ENCODE peak calls at places on chromosomes 5 and 9, in four cellular contexts. One of them, this sample, is unnamed.

GRCh38 chr9:107737987-107738743 is 248.6 kb upstream of the KLF4 start:
- DNase-seq in HepG2: no peak
- DNase-seq in Panc1: no peak
- DNase-seq in HCT116: no peak
- DNase-seq in this sample: no peak

GRCh38 chr5:93058309-93058708 is 522.7 kb downstream of the NR2F1-AS1 start:
- DNase-seq in HepG2: no peak
- DNase-seq in Panc1: no peak
- DNase-seq in HCT116: no peak
- DNase-seq in this sample: no peak

GRCh38 chr5:133512896-133513295 is 99.4 kb downstream of the FSTL4 start:
- DNase-seq in HepG2: no peak
- DNase-seq in Panc1: no peak
- DNase-seq in HCT116: no peak
- DNase-seq in this sample: no peak

GRCh38 chr5:53291528-53291927 is 182.0 kb upstream of the MOCS2 start:
- DNase-seq in HepG2: no peak
- DNase-seq in Panc1: no peak
- DNase-seq in HCT116: no peak
- DNase-seq in this sample: no peak

GRCh38 chr5:12777342-12777741 is 873.1 kb upstream of the CTNND2 start:
- DNase-seq in HepG2: no peak
- DNase-seq in Panc1: no peak
- DNase-seq in HCT116: no peak
- DNase-seq in this sample: peak

GRCh38 chr5:134964359-134965270 is 3.1 kb upstream of the CATSPER3 start:
- DNase-seq in HepG2: peak
- DNase-seq in Panc1: no peak
- DNase-seq in HCT116: no peak
- DNase-seq in this sample: no peak

GRCh38 chr9:70830618-70831017 is 290.8 kb downstream of the TRPM3 start:
- DNase-seq in HepG2: no peak
- DNase-seq in Panc1: no peak
- DNase-seq in HCT116: no peak
- DNase-seq in this sample: no peak

GRCh38 chr9:22136446-22137140 is 127.5 kb upstream of the CDKN2B start:
- DNase-seq in HepG2: no peak
- DNase-seq in Panc1: no peak
- DNase-seq in HCT116: no peak
- DNase-seq in this sample: no peak

GRCh38 chr5:107426209-107426608 is 244.5 kb downstream of the EFNA5 start:
- DNase-seq in HepG2: no peak
- DNase-seq in Panc1: no peak
- DNase-seq in HCT116: no peak
- DNase-seq in this sample: no peak

GRCh38 chr5:54524704-54525103 is 7.1 kb downstream of the SNX18 start:
- DNase-seq in HepG2: no peak
- DNase-seq in Panc1: no peak
- DNase-seq in HCT116: no peak
- DNase-seq in this sample: no peak

GRCh38 chr9:87642330-87643110 is 83.4 kb upstream of the CTSL start:
- DNase-seq in HepG2: no peak
- DNase-seq in Panc1: no peak
- DNase-seq in HCT116: no peak
- DNase-seq in this sample: no peak

GRCh38 chr9:87639949-87640348 is 86.0 kb upstream of the CTSL start:
- DNase-seq in HepG2: no peak
- DNase-seq in Panc1: no peak
- DNase-seq in HCT116: no peak
- DNase-seq in this sample: no peak

GRCh38 chr9:87641067-87641466 is 84.9 kb upstream of the CTSL start:
- DNase-seq in HepG2: no peak
- DNase-seq in Panc1: no peak
- DNase-seq in HCT116: no peak
- DNase-seq in this sample: no peak

GRCh38 chr9:87643111-87643650 is 82.7 kb upstream of the CTSL start:
- DNase-seq in HepG2: no peak
- DNase-seq in Panc1: no peak
- DNase-seq in HCT116: no peak
- DNase-seq in this sample: no peak

GRCh38 chr9:87640385-87640795 is 85.5 kb upstream of the CTSL start:
- DNase-seq in HepG2: no peak
- DNase-seq in Panc1: no peak
- DNase-seq in HCT116: no peak
- DNase-seq in this sample: no peak
- TF ChIP-seq TCF7L2 in HepG2: no peak
- TF ChIP-seq TCF7L2 in Panc1: no peak
- TF ChIP-seq TCF7L2 in HCT116: no peak
- TF ChIP-seq TCF7L2 in this sample: no peak

GRCh38 chr5:79242242-79243039 is 6.5 kb downstream of the JMY start:
- DNase-seq in HepG2: no peak
- DNase-seq in Panc1: no peak
- DNase-seq in HCT116: no peak
- DNase-seq in this sample: no peak

GRCh38 chr5:79237735-79238560 is 2.0 kb downstream of the JMY start:
- DNase-seq in HepG2: no peak
- DNase-seq in Panc1: no peak
- DNase-seq in HCT116: no peak
- DNase-seq in this sample: no peak

GRCh38 chr5:79240561-79240960 is 4.6 kb downstream of the JMY start:
- DNase-seq in HepG2: no peak
- DNase-seq in Panc1: no peak
- DNase-seq in HCT116: no peak
- DNase-seq in this sample: no peak

GRCh38 chr5:79243224-79243623 is 7.3 kb downstream of the JMY start:
- DNase-seq in HepG2: no peak
- DNase-seq in Panc1: no peak
- DNase-seq in HCT116: no peak
- DNase-seq in this sample: no peak

DNA sequence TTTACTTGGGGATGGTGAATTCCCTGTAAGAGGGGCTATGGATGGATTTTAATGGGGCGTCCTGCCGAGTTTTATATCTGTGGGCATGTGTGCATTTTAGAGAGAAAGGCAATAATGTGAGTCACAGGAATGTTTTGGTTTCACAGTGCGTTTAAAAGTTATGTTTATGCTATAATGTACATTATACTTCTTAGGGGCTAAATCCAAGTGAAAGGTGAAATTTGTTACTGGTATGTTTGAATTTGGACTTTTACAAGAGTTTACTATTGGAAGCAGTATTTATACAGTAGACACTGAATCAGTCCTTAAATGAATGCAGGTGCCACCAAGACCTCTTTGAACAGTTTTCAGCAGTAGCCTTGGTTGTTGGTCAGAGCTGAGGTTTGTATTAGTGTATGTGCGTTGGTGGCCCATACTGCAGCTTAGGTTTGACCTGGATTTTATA is 5.6 kb downstream of the JMY start:
- DNase-seq in HepG2: no peak
- DNase-seq in Panc1: no peak
- DNase-seq in HCT116: no peak
- DNase-seq in this sample: no peak
- TF ChIP-seq TCF7L2 in HepG2: no peak
- TF ChIP-seq TCF7L2 in Panc1: peak
- TF ChIP-seq TCF7L2 in HCT116: no peak
- TF ChIP-seq TCF7L2 in this sample: no peak

GRCh38 chr5:96975656-96976055 is 39.8 kb downstream of the LNPEP start:
- DNase-seq in HepG2: no peak
- DNase-seq in Panc1: no peak
- DNase-seq in HCT116: no peak
- DNase-seq in this sample: no peak
- TF ChIP-seq TCF7L2 in HepG2: no peak
- TF ChIP-seq TCF7L2 in Panc1: no peak
- TF ChIP-seq TCF7L2 in HCT116: no peak
- TF ChIP-seq TCF7L2 in this sample: no peak

GRCh38 chr9:4604678-4605095 is 57.4 kb upstream of the PLPP6 start:
- DNase-seq in HepG2: peak
- DNase-seq in Panc1: peak
- DNase-seq in HCT116: peak
- DNase-seq in this sample: peak
- TF ChIP-seq TCF7L2 in HepG2: no peak
- TF ChIP-seq TCF7L2 in Panc1: no peak
- TF ChIP-seq TCF7L2 in HCT116: no peak
- TF ChIP-seq TCF7L2 in this sample: no peak

DNA sequence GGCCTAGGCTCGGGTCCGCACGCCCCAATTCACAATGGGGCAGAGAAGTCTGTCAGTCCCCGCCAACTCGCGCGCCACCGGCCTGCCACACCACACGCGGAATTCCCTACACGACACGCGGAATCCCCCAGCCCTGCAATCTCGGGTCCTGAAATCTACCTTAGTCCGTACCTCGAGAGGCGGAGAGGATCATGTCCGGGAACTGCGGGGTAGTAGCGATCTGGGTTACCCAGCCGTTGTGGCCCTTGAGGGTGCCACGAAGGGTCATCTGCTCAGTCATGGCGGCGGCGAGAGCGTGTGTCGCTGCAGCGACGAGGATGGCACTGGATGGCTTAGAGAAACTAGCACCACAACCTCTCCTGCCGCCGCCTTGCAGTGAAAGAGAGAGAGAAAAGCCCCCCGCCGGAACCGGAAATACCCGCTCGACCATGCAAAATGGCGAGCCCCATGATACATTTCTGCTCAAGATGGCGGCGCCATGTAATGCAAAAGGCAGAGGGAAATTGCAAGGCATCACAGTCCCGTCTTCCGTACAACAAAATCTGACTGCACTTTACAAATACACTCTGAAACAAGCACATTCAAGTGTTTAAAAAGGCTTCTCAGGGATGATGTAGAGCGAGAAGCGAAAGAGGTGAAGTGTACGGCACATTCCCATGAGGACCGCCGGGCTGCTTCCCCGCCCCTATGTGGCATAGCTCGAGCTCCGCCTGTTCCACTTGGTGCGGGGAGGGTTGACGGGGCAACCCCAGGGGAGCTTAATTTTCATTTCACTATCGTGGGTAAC is at the start of gene RACK1:
- DNase-seq in HepG2: peak
- DNase-seq in Panc1: peak
- DNase-seq in HCT116: peak
- DNase-seq in this sample: peak
- TF ChIP-seq TCF7L2 in HepG2: no peak
- TF ChIP-seq TCF7L2 in Panc1: peak
- TF ChIP-seq TCF7L2 in HCT116: peak
- TF ChIP-seq TCF7L2 in this sample: peak

This sample was measured in K562.